ENCODE peak calls at places on chromosomes 6 and 20, in five cellular contexts. One of them, this sample, is unnamed.
A peak's percentile ranks its signal among the peaks of the same experiment; 100 is the strongest.

GRCh38 chr6:21597706-21598273 is 4.2 kb downstream of the SOX4 start:
- DNase-seq in NB4: no peak
- DNase-seq in GM06990: no peak
- DNase-seq in IMR-90: no peak
- DNase-seq in CD4-positive, CD25-positive, alpha-beta regulatory T cell: peak; percentile 2
- DNase-seq in this sample: no peak

GRCh38 chr20:43849496-43850197 is 65.0 kb upstream of the TOX2 start:
- DNase-seq in NB4: no peak
- DNase-seq in GM06990: no peak
- DNase-seq in IMR-90: peak; percentile 81
- DNase-seq in CD4-positive, CD25-positive, alpha-beta regulatory T cell: no peak
- DNase-seq in this sample: no peak

GRCh38 chr20:16694176-16694575 is 35.6 kb upstream of the SNRPB2 start:
- DNase-seq in NB4: no peak
- DNase-seq in GM06990: no peak
- DNase-seq in IMR-90: no peak
- DNase-seq in CD4-positive, CD25-positive, alpha-beta regulatory T cell: no peak
- DNase-seq in this sample: no peak

GRCh38 chr20:39676857-39677351 is 714.8 kb downstream of the DHX35 start:
- DNase-seq in NB4: peak; percentile 46
- DNase-seq in GM06990: no peak
- DNase-seq in IMR-90: peak; percentile 3
- DNase-seq in CD4-positive, CD25-positive, alpha-beta regulatory T cell: no peak
- DNase-seq in this sample: no peak

GRCh38 chr6:118875672-118876071 is 18.3 kb upstream of the ASF1A start:
- DNase-seq in NB4: no peak
- DNase-seq in GM06990: no peak
- DNase-seq in IMR-90: no peak
- DNase-seq in CD4-positive, CD25-positive, alpha-beta regulatory T cell: no peak
- DNase-seq in this sample: no peak

GRCh38 chr6:170178561-170179477 is 112.1 kb downstream of the DLL1 start:
- DNase-seq in NB4: no peak
- DNase-seq in GM06990: no peak
- DNase-seq in IMR-90: peak; percentile 21
- DNase-seq in CD4-positive, CD25-positive, alpha-beta regulatory T cell: no peak
- DNase-seq in this sample: peak; percentile 84

GRCh38 chr20:2042400-2042799 is 48.5 kb upstream of the PDYN start:
- DNase-seq in NB4: no peak
- DNase-seq in GM06990: no peak
- DNase-seq in IMR-90: peak; percentile 40
- DNase-seq in CD4-positive, CD25-positive, alpha-beta regulatory T cell: no peak
- DNase-seq in this sample: no peak

GRCh38 chr6:111713811-111714210 is 108.1 kb upstream of the TRAF3IP2 start:
- DNase-seq in NB4: no peak
- DNase-seq in GM06990: no peak
- DNase-seq in IMR-90: no peak
- DNase-seq in CD4-positive, CD25-positive, alpha-beta regulatory T cell: no peak
- DNase-seq in this sample: no peak

GRCh38 chr6:45084257-45084656 is 243.9 kb upstream of the RUNX2 start:
- DNase-seq in NB4: no peak
- DNase-seq in GM06990: no peak
- DNase-seq in IMR-90: no peak
- DNase-seq in CD4-positive, CD25-positive, alpha-beta regulatory T cell: peak; percentile 20
- DNase-seq in this sample: no peak

GRCh38 chr6:10276106-10276505 is 138.8 kb downstream of the TFAP2A start:
- DNase-seq in NB4: no peak
- DNase-seq in GM06990: no peak
- DNase-seq in IMR-90: peak; percentile 31
- DNase-seq in CD4-positive, CD25-positive, alpha-beta regulatory T cell: no peak
- DNase-seq in this sample: no peak

GRCh38 chr6:49409951-49410542 is 53.0 kb downstream of the MMUT start:
- DNase-seq in NB4: peak; percentile 64
- DNase-seq in GM06990: no peak
- DNase-seq in IMR-90: peak; percentile 61
- DNase-seq in CD4-positive, CD25-positive, alpha-beta regulatory T cell: peak; percentile 36
- DNase-seq in this sample: no peak

GRCh38 chr20:10427060-10427692 is 6.8 kb downstream of the MKKS start:
- DNase-seq in NB4: peak; percentile 55
- DNase-seq in GM06990: no peak
- DNase-seq in IMR-90: peak; percentile 74
- DNase-seq in CD4-positive, CD25-positive, alpha-beta regulatory T cell: peak; percentile 38
- DNase-seq in this sample: no peak

GRCh38 chr20:24702501-24703283 is 233.3 kb downstream of the SYNDIG1 start:
- DNase-seq in NB4: no peak
- DNase-seq in GM06990: no peak
- DNase-seq in IMR-90: no peak
- DNase-seq in CD4-positive, CD25-positive, alpha-beta regulatory T cell: no peak
- DNase-seq in this sample: peak; percentile 90

GRCh38 chr6:12733876-12734275 is 17.3 kb downstream of the PHACTR1 start:
- DNase-seq in NB4: no peak
- DNase-seq in GM06990: no peak
- DNase-seq in IMR-90: no peak
- DNase-seq in CD4-positive, CD25-positive, alpha-beta regulatory T cell: no peak
- DNase-seq in this sample: no peak

GRCh38 chr6:29087213-29087612 is at the start of gene OR2B3:
- DNase-seq in NB4: no peak
- DNase-seq in GM06990: no peak
- DNase-seq in IMR-90: no peak
- DNase-seq in CD4-positive, CD25-positive, alpha-beta regulatory T cell: no peak
- DNase-seq in this sample: no peak

GRCh38 chr6:110408891-110409290 is 6.5 kb downstream of the DDO start:
- DNase-seq in NB4: no peak
- DNase-seq in GM06990: no peak
- DNase-seq in IMR-90: no peak
- DNase-seq in CD4-positive, CD25-positive, alpha-beta regulatory T cell: no peak
- DNase-seq in this sample: no peak

GRCh38 chr6:38264605-38265004 is 375.1 kb downstream of the BTBD9 start:
- DNase-seq in NB4: no peak
- DNase-seq in GM06990: peak; percentile 4
- DNase-seq in IMR-90: peak; percentile 54
- DNase-seq in CD4-positive, CD25-positive, alpha-beta regulatory T cell: no peak
- DNase-seq in this sample: no peak

GRCh38 chr6:158069800-158070195 is 88.1 kb downstream of the SYNJ2 start:
- DNase-seq in NB4: no peak
- DNase-seq in GM06990: no peak
- DNase-seq in IMR-90: peak; percentile 78
- DNase-seq in CD4-positive, CD25-positive, alpha-beta regulatory T cell: no peak
- DNase-seq in this sample: no peak

GRCh38 chr6:120384671-120385070 is 949.6 kb downstream of the TBC1D32 start:
- DNase-seq in NB4: no peak
- DNase-seq in GM06990: no peak
- DNase-seq in IMR-90: no peak
- DNase-seq in CD4-positive, CD25-positive, alpha-beta regulatory T cell: no peak
- DNase-seq in this sample: no peak

GRCh38 chr6:127090051-127090450 is 28.4 kb upstream of the RSPO3 start:
- DNase-seq in NB4: no peak
- DNase-seq in GM06990: no peak
- DNase-seq in IMR-90: no peak
- DNase-seq in CD4-positive, CD25-positive, alpha-beta regulatory T cell: no peak
- DNase-seq in this sample: no peak

GRCh38 chr20:2516399-2516798 is 7.7 kb upstream of the ZNF343 start:
- DNase-seq in NB4: no peak
- DNase-seq in GM06990: no peak
- DNase-seq in IMR-90: no peak
- DNase-seq in CD4-positive, CD25-positive, alpha-beta regulatory T cell: no peak
- DNase-seq in this sample: peak; percentile 66

GRCh38 chr20:57663681-57664451 is 43.6 kb upstream of the ZBP1 start:
- DNase-seq in NB4: no peak
- DNase-seq in GM06990: no peak
- DNase-seq in IMR-90: no peak
- DNase-seq in CD4-positive, CD25-positive, alpha-beta regulatory T cell: no peak
- DNase-seq in this sample: no peak

GRCh38 chr20:18314786-18315406 is 26.6 kb downstream of the ZNF133 start:
- DNase-seq in NB4: no peak
- DNase-seq in GM06990: no peak
- DNase-seq in IMR-90: peak; percentile 80
- DNase-seq in CD4-positive, CD25-positive, alpha-beta regulatory T cell: no peak
- DNase-seq in this sample: no peak

GRCh38 chr20:51800769-51801219 is 1.5 kb downstream of the SALL4 start:
- DNase-seq in NB4: no peak
- DNase-seq in GM06990: no peak
- DNase-seq in IMR-90: no peak
- DNase-seq in CD4-positive, CD25-positive, alpha-beta regulatory T cell: no peak
- DNase-seq in this sample: no peak

GRCh38 chr20:51800132-51800721 is 2.1 kb downstream of the SALL4 start:
- DNase-seq in NB4: peak; percentile 45
- DNase-seq in GM06990: peak; percentile 66
- DNase-seq in IMR-90: no peak
- DNase-seq in CD4-positive, CD25-positive, alpha-beta regulatory T cell: peak; percentile 11
- DNase-seq in this sample: no peak

GRCh38 chr20:51803157-51803854 is 985 bp upstream of the SALL4 start:
- DNase-seq in NB4: no peak
- DNase-seq in GM06990: no peak
- DNase-seq in IMR-90: peak; percentile 6
- DNase-seq in CD4-positive, CD25-positive, alpha-beta regulatory T cell: no peak
- DNase-seq in this sample: no peak

GRCh38 chr20:51801220-51801991 is 915 bp downstream of the SALL4 start:
- DNase-seq in NB4: no peak
- DNase-seq in GM06990: no peak
- DNase-seq in IMR-90: no peak
- DNase-seq in CD4-positive, CD25-positive, alpha-beta regulatory T cell: no peak
- DNase-seq in this sample: no peak

DNA sequence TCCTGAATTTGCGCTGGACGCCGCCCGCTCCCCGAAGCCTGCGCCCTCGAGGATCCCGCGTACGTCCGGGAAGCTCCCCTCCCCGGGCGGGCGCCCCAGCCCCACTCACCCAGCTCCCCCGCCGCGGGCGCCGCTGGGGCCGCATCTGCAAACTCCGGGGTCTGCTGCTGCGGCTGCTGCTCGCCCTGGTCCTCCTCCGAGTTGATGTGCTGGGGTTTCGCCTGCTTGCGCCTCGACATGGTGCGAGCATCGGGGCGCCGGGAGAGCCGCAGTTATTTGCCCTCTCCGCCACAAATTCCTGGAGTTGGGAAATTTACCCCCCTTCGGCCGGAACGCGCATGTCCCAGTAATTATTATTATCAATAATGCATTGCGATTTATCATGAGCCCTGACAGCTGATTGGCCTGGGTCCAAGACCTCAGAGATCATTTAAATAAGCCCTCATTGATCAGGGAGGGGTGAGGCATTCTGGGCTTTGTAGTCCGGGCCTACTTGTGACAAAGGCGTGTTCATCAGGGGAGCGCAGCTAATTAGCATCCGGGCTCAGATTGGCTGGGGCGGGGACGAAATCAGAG is at the start of gene SALL4:
- DNase-seq in NB4: no peak
- DNase-seq in GM06990: no peak
- DNase-seq in IMR-90: no peak
- DNase-seq in CD4-positive, CD25-positive, alpha-beta regulatory T cell: no peak
- DNase-seq in this sample: no peak
- H3K4me3 ChIP-seq in NB4: no peak within 1 kb of the TSS
- H3K4me3 ChIP-seq in GM06990: no peak within 1 kb of the TSS
- H3K4me3 ChIP-seq in IMR-90: peak within 1 kb of the TSS; percentile 40
- H3K4me3 ChIP-seq in CD4-positive, CD25-positive, alpha-beta regulatory T cell: no peak within 1 kb of the TSS
- H3K4me3 ChIP-seq in this sample: peak within 1 kb of the TSS; percentile 40

GRCh38 chr6:150719099-150719767 is 119.5 kb downstream of the PLEKHG1 start:
- DNase-seq in NB4: no peak
- DNase-seq in GM06990: no peak
- DNase-seq in IMR-90: peak; percentile 9
- DNase-seq in CD4-positive, CD25-positive, alpha-beta regulatory T cell: no peak
- DNase-seq in this sample: no peak

GRCh38 chr6:150721411-150722266 is 122.0 kb downstream of the PLEKHG1 start:
- DNase-seq in NB4: no peak
- DNase-seq in GM06990: no peak
- DNase-seq in IMR-90: no peak
- DNase-seq in CD4-positive, CD25-positive, alpha-beta regulatory T cell: no peak
- DNase-seq in this sample: no peak

GRCh38 chr6:150717419-150717818 is 117.7 kb downstream of the PLEKHG1 start:
- DNase-seq in NB4: no peak
- DNase-seq in GM06990: no peak
- DNase-seq in IMR-90: no peak
- DNase-seq in CD4-positive, CD25-positive, alpha-beta regulatory T cell: no peak
- DNase-seq in this sample: no peak

GRCh38 chr6:150720774-150721233 is 121.1 kb downstream of the PLEKHG1 start:
- DNase-seq in NB4: peak; percentile 8
- DNase-seq in GM06990: peak; percentile 66
- DNase-seq in IMR-90: no peak
- DNase-seq in CD4-positive, CD25-positive, alpha-beta regulatory T cell: no peak
- DNase-seq in this sample: no peak

DNA sequence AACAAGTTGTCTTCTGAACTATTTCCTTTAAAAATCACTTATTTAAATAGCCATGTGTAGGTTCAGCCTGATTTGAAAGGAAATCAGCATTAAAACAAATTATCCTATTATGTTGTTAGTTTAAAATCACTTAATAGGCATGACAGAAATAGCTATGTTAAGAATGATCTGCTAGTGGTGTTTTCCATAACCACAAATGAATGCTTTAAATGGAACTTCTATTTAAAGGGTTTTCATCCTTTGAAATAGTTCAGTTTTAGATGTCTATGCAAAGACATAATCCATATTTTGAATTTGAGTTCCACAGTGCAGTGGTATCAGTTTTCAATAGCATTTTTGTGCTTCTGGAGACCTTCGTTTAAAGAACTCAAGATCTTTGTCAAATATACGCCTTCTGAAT is 120.2 kb downstream of the PLEKHG1 start:
- DNase-seq in NB4: no peak
- DNase-seq in GM06990: no peak
- DNase-seq in IMR-90: no peak
- DNase-seq in CD4-positive, CD25-positive, alpha-beta regulatory T cell: no peak
- DNase-seq in this sample: no peak
- H3K4me3 ChIP-seq in NB4: no peak overlapping the region
- H3K4me3 ChIP-seq in GM06990: no peak overlapping the region
- H3K4me3 ChIP-seq in IMR-90: no peak overlapping the region
- H3K4me3 ChIP-seq in CD4-positive, CD25-positive, alpha-beta regulatory T cell: no peak overlapping the region
- H3K4me3 ChIP-seq in this sample: no peak overlapping the region

DNA sequence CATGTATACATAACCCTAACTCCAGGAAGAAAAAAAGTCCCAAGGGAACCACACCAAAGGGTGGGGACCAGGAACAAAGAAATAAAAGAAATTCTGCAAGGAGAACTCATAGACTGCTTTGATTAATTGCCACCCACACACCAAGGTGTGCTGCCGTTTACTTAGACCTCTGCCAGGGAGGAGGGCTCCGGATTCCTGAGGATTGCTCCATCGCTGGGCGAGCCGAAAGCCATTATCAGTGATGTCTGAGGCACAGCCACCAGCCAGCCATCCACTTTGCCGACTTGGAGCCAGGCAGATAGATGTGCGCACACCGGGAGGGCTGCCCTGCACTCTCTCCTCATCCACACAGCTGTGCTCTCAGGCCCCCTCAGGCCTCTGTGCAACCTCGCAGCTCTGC is 272.7 kb upstream of the FOXQ1 start:
- DNase-seq in NB4: no peak
- DNase-seq in GM06990: no peak
- DNase-seq in IMR-90: no peak
- DNase-seq in CD4-positive, CD25-positive, alpha-beta regulatory T cell: no peak
- DNase-seq in this sample: no peak
- H3K4me3 ChIP-seq in NB4: no peak overlapping the region
- H3K4me3 ChIP-seq in GM06990: no peak overlapping the region
- H3K4me3 ChIP-seq in IMR-90: no peak overlapping the region
- H3K4me3 ChIP-seq in CD4-positive, CD25-positive, alpha-beta regulatory T cell: no peak overlapping the region
- H3K4me3 ChIP-seq in this sample: no peak overlapping the region

DNA sequence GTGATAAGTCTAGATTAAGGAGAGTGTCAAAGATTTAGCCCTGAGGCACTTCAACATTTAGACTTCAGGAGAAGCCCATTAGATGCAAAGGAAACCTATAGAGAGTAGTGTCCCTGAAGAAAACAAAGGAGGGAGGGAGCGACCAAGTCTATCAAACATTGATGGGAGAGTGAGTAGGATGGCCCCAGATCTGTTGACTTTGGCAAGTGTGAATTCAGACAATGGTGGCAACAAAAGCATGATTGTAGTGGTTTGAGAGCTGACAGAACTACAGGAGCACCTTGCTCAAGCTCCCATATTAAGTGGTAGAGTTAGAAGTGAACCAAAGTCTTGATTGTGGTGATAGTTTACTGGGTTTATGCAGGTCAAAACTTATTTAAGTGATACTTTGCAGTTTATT is 979 bp upstream of the ABCF1 start:
- DNase-seq in NB4: no peak
- DNase-seq in GM06990: no peak
- DNase-seq in IMR-90: no peak
- DNase-seq in CD4-positive, CD25-positive, alpha-beta regulatory T cell: no peak
- DNase-seq in this sample: no peak
- H3K4me3 ChIP-seq in NB4: peak overlapping the region; percentile 74
- H3K4me3 ChIP-seq in GM06990: peak overlapping the region; percentile 92
- H3K4me3 ChIP-seq in IMR-90: peak overlapping the region; percentile 74
- H3K4me3 ChIP-seq in CD4-positive, CD25-positive, alpha-beta regulatory T cell: peak overlapping the region; percentile 92
- H3K4me3 ChIP-seq in this sample: peak overlapping the region; percentile 85

This sample was measured in esophagus muscularis mucosa.